ENCODE peak calls at places on chromosomes 13 and 19, in four cellular contexts. O, X, Z and R are unnamed samples.

GRCh38 chr19:2962018-2962670 is 15.2 kb upstream of the TLE6 start:
- DNase-seq in O (no peak), X (peak; percentile 54), Z (peak; percentile 49), R (peak; percentile 58)

GRCh38 chr19:38877781-38878574 is at the start of gene RINL:
- DNase-seq in Z (no peak), X (peak; percentile 82), O (no peak), R (peak; percentile 38)

GRCh38 chr19:32018014-32018413 is 327.4 kb upstream of the ZNF507 start:
- DNase-seq in X (no peak), O (peak; percentile 83), Z (no peak), R (no peak)

GRCh38 chr19:19860756-19861390 is 4.8 kb upstream of the ZNF253 start:
- DNase-seq in Z (no peak), X (peak; percentile 82), O (no peak), R (peak; percentile 41)

GRCh38 chr13:71378992-71379905 is 487.8 kb downstream of the DACH1 start:
- DNase-seq in O (no peak), Z (no peak), X (no peak), R (no peak)

GRCh38 chr13:105670179-105671015 is 865.1 kb downstream of the EFNB2 start:
- DNase-seq in O (no peak), Z (no peak), X (no peak), R (no peak)

GRCh38 chr19:8451885-8452284 is 7.1 kb downstream of the HNRNPM start:
- DNase-seq in Z (no peak), X (no peak), O (peak; percentile 34), R (no peak)

GRCh38 chr19:19342086-19343015 is 21.7 kb downstream of the MAU2 start:
- DNase-seq in Z (peak; percentile 67), X (no peak), O (no peak), R (peak; percentile 81)

GRCh38 chr19:5934779-5935472 is 20.9 kb downstream of the CAPS start:
- DNase-seq in O (no peak), X (no peak), Z (peak; percentile 37), R (no peak)

GRCh38 chr13:79309690-79310089 is 96.4 kb downstream of the RBM26 start:
- DNase-seq in Z (no peak), O (no peak), X (no peak), R (no peak)

GRCh38 chr19:29583196-29584006 is 22.7 kb upstream of the POP4 start:
- DNase-seq in X (no peak), O (no peak), Z (no peak), R (no peak)

GRCh38 chr13:93108111-93108581 is 118.5 kb upstream of the GPC6 start:
- DNase-seq in X (no peak), Z (no peak), O (no peak), R (no peak)

GRCh38 chr19:55088543-55089265 is 13.0 kb downstream of the EPS8L1 start:
- DNase-seq in Z (peak; percentile 80), O (peak; percentile 86), X (peak; percentile 84), R (peak; percentile 82)
- H3K27ac ChIP-seq in Z (no peak overlapping the region), O (peak overlapping the region; percentile 40), X (no peak overlapping the region), R (no peak overlapping the region)

DNA sequence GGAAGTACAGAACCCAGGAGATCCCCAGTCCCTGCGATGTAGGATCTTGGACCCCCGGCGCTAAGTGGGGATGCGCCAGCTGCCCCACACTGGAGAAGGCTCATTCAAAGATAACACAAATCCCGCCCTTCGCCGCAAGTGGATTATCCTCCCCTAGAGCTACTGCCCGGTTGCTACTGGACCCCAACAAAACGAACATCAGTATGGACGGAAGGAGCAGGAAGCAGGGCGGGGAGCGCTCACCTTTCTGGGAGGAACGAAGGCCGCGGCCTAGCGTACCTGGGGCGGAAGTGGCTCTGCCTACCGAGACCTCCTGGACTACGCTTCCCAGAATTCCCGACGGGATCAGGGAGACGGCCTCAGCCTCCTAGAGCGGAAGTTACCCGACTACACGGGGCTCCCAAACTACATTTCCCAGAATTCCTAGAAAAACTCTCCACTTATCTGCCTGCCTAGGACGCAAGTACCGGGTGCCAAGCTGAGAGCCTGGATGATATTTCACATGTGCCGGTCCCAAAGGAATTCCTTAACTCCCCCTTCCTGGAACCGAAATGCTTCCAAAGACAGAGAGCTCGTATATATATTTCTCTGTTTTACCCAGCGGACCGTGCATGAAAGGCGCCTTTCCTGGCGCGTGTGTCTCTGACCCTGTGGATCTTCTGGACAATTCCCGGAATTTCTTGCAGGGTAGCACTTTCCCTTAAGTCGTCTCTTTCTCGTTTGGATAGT is at the start of gene ZNF112:
- DNase-seq in Z (peak; percentile 92), O (peak; percentile 93), X (no peak), R (peak; percentile 94)
- H3K27ac ChIP-seq in Z (peak within 1 kb of the TSS; percentile 55), O (peak within 1 kb of the TSS; percentile 66), X (no peak within 1 kb of the TSS), R (no peak within 1 kb of the TSS)

GRCh38 chr19:4396949-4397783 is 3.2 kb downstream of the SH3GL1 start:
- DNase-seq in Z (no peak), X (no peak), O (no peak), R (no peak)
- H3K27ac ChIP-seq in Z (no peak overlapping the region), X (peak overlapping the region; percentile 6), O (peak overlapping the region; percentile 18), R (no peak overlapping the region)

GRCh38 chr13:114069376-114070097 is 62.9 kb downstream of the RASA3 start:
- DNase-seq in X (peak; percentile 17), Z (no peak), O (peak; percentile 62), R (no peak)
- H3K27ac ChIP-seq in X (no peak overlapping the region), Z (no peak overlapping the region), O (peak overlapping the region; percentile 97), R (no peak overlapping the region)

GRCh38 chr19:4536798-4537197 is 1.8 kb upstream of the PLIN5 start:
- DNase-seq in X (no peak), Z (no peak), O (no peak), R (no peak)
- H3K27ac ChIP-seq in X (no peak overlapping the region), Z (no peak overlapping the region), O (no peak overlapping the region), R (peak overlapping the region; percentile 88)

GRCh38 chr19:1624458-1624857 is 19.2 kb upstream of the UQCR11 start:
- DNase-seq in Z (peak; percentile 54), O (peak; percentile 78), X (peak; percentile 58), R (peak; percentile 40)
- H3K27ac ChIP-seq in Z (no peak overlapping the region), O (no peak overlapping the region), X (no peak overlapping the region), R (no peak overlapping the region)